ENCODE peak calls at places on chromosome 14, in seven cellular contexts. W is fibroblast of lung, H is NT2/D1, U is tibial artery, E is ovary, X is mucosa of descending colon, Q is ascending aorta. R is an unnamed sample.
A peak's percentile ranks its signal among the peaks of the same experiment; 100 is the strongest.

GRCh38 chr14:67332468-67332867 is 27.1 kb downstream of the ATP6V1D start:
- DNase-seq in U (no peak), W (no peak), E (no peak), X (no peak), Q (no peak), H (no peak), R (no peak)

GRCh38 chr14:34336501-34336900 is 125.5 kb downstream of the SPTSSA start:
- DNase-seq in U (no peak), Q (no peak), E (no peak), X (no peak), H (no peak), W (no peak), R (no peak)

GRCh38 chr14:65169351-65169750 is 67.0 kb upstream of the MAX start:
- DNase-seq in W (peak; percentile 88), U (no peak), H (no peak), Q (no peak), E (no peak), X (no peak), R (no peak)

GRCh38 chr14:52780893-52781292 is 10.5 kb downstream of the GNPNAT1 start:
- DNase-seq in E (no peak), W (no peak), Q (no peak), U (no peak), X (no peak), H (no peak), R (no peak)

GRCh38 chr14:24806061-24806678 is 172.2 kb upstream of the GZMB start:
- DNase-seq in W (peak; percentile 61), Q (no peak), E (no peak), X (peak; percentile 84), H (peak; percentile 42), U (no peak), R (no peak)

GRCh38 chr14:50677527-50678063 is 9.5 kb upstream of the SAV1 start:
- DNase-seq in W (peak; percentile 43), X (no peak), E (no peak), Q (no peak), U (no peak), H (no peak), R (no peak)

GRCh38 chr14:90382491-90383125 is 14.2 kb upstream of the CALM1 start:
- DNase-seq in Q (no peak), U (peak; percentile 87), E (peak; percentile 74), H (no peak), X (peak; percentile 76), W (peak; percentile 86), R (no peak)

GRCh38 chr14:74649673-74650072 is 37.6 kb upstream of the LTBP2 start:
- DNase-seq in W (no peak), X (no peak), H (no peak), E (no peak), Q (no peak), U (peak; percentile 58), R (no peak)

GRCh38 chr14:96162265-96162664 is 42.4 kb upstream of the BDKRB2 start:
- DNase-seq in W (no peak), E (no peak), H (no peak), U (peak; percentile 7), Q (no peak), X (no peak), R (no peak)

GRCh38 chr14:77039285-77040058 is 11.0 kb upstream of the IRF2BPL start:
- DNase-seq in U (no peak), Q (no peak), H (no peak), E (no peak), X (no peak), W (peak; percentile 74), R (no peak)
- H3K4me1 ChIP-seq in U (peaks cover 68% of the 10 kb centered on the region), Q (peaks cover 25% of the 10 kb centered on the region), H (peaks cover 7% of the 10 kb centered on the region), E (peaks cover 35% of the 10 kb centered on the region), X (peaks cover 50% of the 10 kb centered on the region), W (peaks cover 52% of the 10 kb centered on the region), R (peaks cover 69% of the 10 kb centered on the region)

GRCh38 chr14:54652188-54652889 is 85.4 kb downstream of the SAMD4A start:
- DNase-seq in X (peak; percentile 46), E (peak; percentile 74), W (peak; percentile 99), H (peak; percentile 81), U (peak; percentile 93), Q (peak; percentile 73), R (peak; percentile 73)

GRCh38 chr14:54652890-54653201 is 85.9 kb downstream of the SAMD4A start:
- DNase-seq in W (no peak), Q (no peak), H (no peak), X (no peak), U (no peak), E (no peak), R (no peak)

GRCh38 chr14:54650331-54651017 is 83.5 kb downstream of the SAMD4A start:
- DNase-seq in U (peak; percentile 87), E (no peak), W (peak; percentile 69), H (no peak), X (no peak), Q (peak; percentile 63), R (no peak)

GRCh38 chr14:54651649-54652048 is 84.7 kb downstream of the SAMD4A start:
- DNase-seq in H (no peak), E (no peak), W (no peak), U (no peak), Q (no peak), X (no peak), R (no peak)

DNA sequence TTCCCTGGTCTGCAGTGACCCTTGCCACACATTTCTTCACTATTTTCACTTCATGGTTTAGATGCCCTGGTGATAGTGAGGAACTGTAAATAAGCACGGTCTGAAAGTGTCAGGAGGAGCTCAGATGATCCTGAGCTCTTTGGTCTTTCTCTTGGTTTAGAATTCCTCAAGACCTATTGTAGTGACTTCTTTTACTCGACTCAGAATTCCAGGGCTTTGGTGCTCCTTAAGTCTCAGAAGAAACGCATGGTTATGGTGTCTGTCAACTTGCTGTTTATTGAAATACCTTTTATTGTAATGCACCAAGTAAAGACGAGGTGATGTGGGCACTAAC is 84.1 kb downstream of the SAMD4A start:
- DNase-seq in X (no peak), W (no peak), Q (no peak), U (no peak), E (no peak), H (no peak), R (no peak)
- H3K4me1 ChIP-seq in X (peaks cover 4% of the 10 kb centered on the region), W (peaks cover 40% of the 10 kb centered on the region), Q (peaks cover 3% of the 10 kb centered on the region), U (peaks cover 55% of the 10 kb centered on the region), E (peaks cover 6% of the 10 kb centered on the region), H (peaks cover 4% of the 10 kb centered on the region), R (peaks cover 49% of the 10 kb centered on the region)

GRCh38 chr14:101973356-101973755 is 9.0 kb downstream of the DYNC1H1 start:
- DNase-seq in U (peak; percentile 55), X (no peak), W (no peak), H (no peak), E (no peak), Q (no peak), R (no peak)

GRCh38 chr14:101972126-101972785 is 7.9 kb downstream of the DYNC1H1 start:
- DNase-seq in U (peak; percentile 91), Q (peak; percentile 67), E (peak; percentile 69), W (peak; percentile 99), H (peak; percentile 35), X (peak; percentile 69), R (peak; percentile 73)

GRCh38 chr14:101969480-101969879 is 5.1 kb downstream of the DYNC1H1 start:
- DNase-seq in E (no peak), H (no peak), W (no peak), Q (no peak), U (no peak), X (no peak), R (no peak)

GRCh38 chr14:101968186-101968585 is 3.8 kb downstream of the DYNC1H1 start:
- DNase-seq in U (no peak), W (no peak), H (no peak), X (no peak), Q (no peak), E (no peak), R (no peak)

DNA sequence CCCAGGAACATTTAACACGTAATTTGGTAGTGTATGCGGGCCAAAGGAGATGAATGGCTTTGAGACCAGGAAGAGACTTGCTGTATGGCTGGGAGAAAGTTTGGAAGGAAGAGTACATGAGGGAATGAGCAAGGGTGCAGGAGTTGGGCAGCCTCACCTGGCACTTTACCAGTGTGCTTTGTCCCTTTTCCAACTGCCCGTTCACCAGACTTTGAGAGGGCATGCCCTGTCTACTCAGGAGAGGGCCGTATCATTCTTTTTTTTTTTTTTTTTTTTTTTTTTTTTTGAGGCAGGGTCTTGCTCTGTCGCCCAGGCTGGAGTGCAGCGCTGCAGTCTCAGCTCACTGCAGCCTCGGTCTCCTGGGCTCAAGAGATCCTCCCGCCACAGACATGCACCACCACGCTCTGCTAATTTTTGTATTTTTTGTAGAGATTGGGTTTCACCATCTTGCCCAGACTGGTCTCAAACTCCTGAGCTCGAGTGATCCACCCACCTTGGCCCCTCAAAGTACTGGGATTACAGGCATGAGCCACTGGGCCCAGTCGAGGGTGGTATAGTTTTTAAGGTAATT is 6.5 kb downstream of the DYNC1H1 start:
- DNase-seq in X (no peak), E (no peak), W (no peak), Q (no peak), U (no peak), H (no peak), R (no peak)
- H3K4me1 ChIP-seq in X (peaks cover 35% of the 10 kb centered on the region), E (peaks cover 3% of the 10 kb centered on the region), W (peaks cover 11% of the 10 kb centered on the region), Q (peaks cover 7% of the 10 kb centered on the region), U (peaks cover 20% of the 10 kb centered on the region), H (no peaks in the 10 kb centered on the region), R (peaks cover 35% of the 10 kb centered on the region)

DNA sequence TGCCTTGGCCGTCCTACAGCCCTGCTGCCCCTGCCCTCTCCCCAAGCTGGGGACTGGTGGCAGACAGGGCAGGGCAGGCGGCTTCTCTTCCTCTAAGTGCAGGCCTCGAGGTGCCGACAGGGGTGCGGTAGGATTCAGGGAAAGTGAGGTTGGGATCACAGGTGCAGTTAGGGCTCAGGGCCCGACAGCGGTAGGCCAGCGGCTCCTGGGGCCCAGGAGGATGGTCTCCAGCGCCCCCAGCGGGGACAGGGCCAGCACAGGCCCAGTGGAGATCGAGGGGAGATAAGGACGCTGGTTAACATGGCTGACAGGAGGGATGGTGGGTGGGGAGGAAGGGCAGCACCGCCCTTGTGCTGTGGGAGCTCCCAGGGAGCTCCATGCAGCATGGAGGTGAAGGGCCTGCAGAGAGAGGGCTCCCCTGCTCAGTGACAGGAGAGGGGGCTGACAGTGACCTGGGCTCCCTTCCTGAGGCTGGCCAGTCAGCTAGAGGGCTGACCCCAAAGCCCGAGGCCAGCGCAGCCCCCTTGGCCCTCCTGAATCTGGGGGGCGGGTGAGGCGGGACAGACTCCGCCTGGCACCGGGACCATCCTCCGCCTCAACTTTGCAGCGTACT is 860 bp upstream of the CRIP1 start:
- DNase-seq in U (no peak), X (peak; percentile 63), Q (no peak), W (no peak), H (no peak), E (no peak), R (no peak)
- H3K4me1 ChIP-seq in U (peaks cover 77% of the 10 kb centered on the region), X (peaks cover 81% of the 10 kb centered on the region), Q (peaks cover 40% of the 10 kb centered on the region), W (peaks cover 17% of the 10 kb centered on the region), H (peaks cover 38% of the 10 kb centered on the region), E (peaks cover 15% of the 10 kb centered on the region), R (peaks cover 42% of the 10 kb centered on the region)